ENCODE peak calls at places on chromosomes 12 and 14, in nine cellular contexts. One of them, this sample, is unnamed.

GRCh38 chr12:48601013-48601756 is 31.3 kb upstream of the LALBA start:
- DNase-seq in heart left ventricle: no peak
- DNase-seq in esophagus squamous epithelium: no peak
- DNase-seq in endothelial cell: no peak
- DNase-seq in hepatocyte: peak; percentile 26
- DNase-seq in neural crest cell: peak; percentile 40
- DNase-seq in body of pancreas: no peak
- DNase-seq in tibial artery: no peak
- DNase-seq in heart right ventricle: no peak
- DNase-seq in this sample: no peak

GRCh38 chr12:131734336-131735152 is 23.7 kb downstream of the SFSWAP start:
- DNase-seq in hepatocyte: no peak
- DNase-seq in neural crest cell: no peak
- DNase-seq in esophagus squamous epithelium: no peak
- DNase-seq in heart left ventricle: no peak
- DNase-seq in body of pancreas: no peak
- DNase-seq in heart right ventricle: no peak
- DNase-seq in tibial artery: no peak
- DNase-seq in endothelial cell: no peak
- DNase-seq in this sample: no peak

GRCh38 chr14:63759454-63759853 is 31.6 kb upstream of the SGPP1 start:
- DNase-seq in hepatocyte: no peak
- DNase-seq in heart right ventricle: no peak
- DNase-seq in tibial artery: no peak
- DNase-seq in esophagus squamous epithelium: no peak
- DNase-seq in neural crest cell: no peak
- DNase-seq in heart left ventricle: no peak
- DNase-seq in endothelial cell: no peak
- DNase-seq in body of pancreas: no peak
- DNase-seq in this sample: no peak

GRCh38 chr14:105908481-105908911 is 382.1 kb downstream of the TMEM121 start:
- DNase-seq in esophagus squamous epithelium: no peak
- DNase-seq in neural crest cell: no peak
- DNase-seq in tibial artery: no peak
- DNase-seq in hepatocyte: no peak
- DNase-seq in endothelial cell: no peak
- DNase-seq in body of pancreas: no peak
- DNase-seq in heart left ventricle: no peak
- DNase-seq in heart right ventricle: no peak
- DNase-seq in this sample: no peak

GRCh38 chr12:118053071-118053985 is 7.7 kb downstream of the WSB2 start:
- DNase-seq in heart right ventricle: no peak
- DNase-seq in neural crest cell: no peak
- DNase-seq in hepatocyte: no peak
- DNase-seq in esophagus squamous epithelium: no peak
- DNase-seq in tibial artery: no peak
- DNase-seq in heart left ventricle: no peak
- DNase-seq in body of pancreas: no peak
- DNase-seq in endothelial cell: no peak
- DNase-seq in this sample: no peak

GRCh38 chr12:116426391-116427136 is 132.6 kb upstream of the MAP1LC3B2 start:
- DNase-seq in body of pancreas: peak; percentile 26
- DNase-seq in tibial artery: peak; percentile 79
- DNase-seq in endothelial cell: peak; percentile 13
- DNase-seq in heart right ventricle: no peak
- DNase-seq in neural crest cell: no peak
- DNase-seq in heart left ventricle: peak; percentile 53
- DNase-seq in hepatocyte: peak; percentile 91
- DNase-seq in esophagus squamous epithelium: no peak
- DNase-seq in this sample: no peak

GRCh38 chr12:127987199-127987901 is 279.6 kb upstream of the TMEM132C start:
- DNase-seq in hepatocyte: no peak
- DNase-seq in esophagus squamous epithelium: no peak
- DNase-seq in tibial artery: no peak
- DNase-seq in body of pancreas: no peak
- DNase-seq in endothelial cell: no peak
- DNase-seq in neural crest cell: no peak
- DNase-seq in heart right ventricle: no peak
- DNase-seq in heart left ventricle: no peak
- DNase-seq in this sample: no peak

GRCh38 chr12:113080692-113081091 is 24.2 kb downstream of the DTX1 start:
- DNase-seq in body of pancreas: no peak
- DNase-seq in neural crest cell: no peak
- DNase-seq in esophagus squamous epithelium: no peak
- DNase-seq in heart left ventricle: no peak
- DNase-seq in endothelial cell: no peak
- DNase-seq in heart right ventricle: no peak
- DNase-seq in tibial artery: no peak
- DNase-seq in hepatocyte: no peak
- DNase-seq in this sample: no peak

GRCh38 chr14:102044566-102044965 is 42.3 kb downstream of the HSP90AA1 start:
- DNase-seq in tibial artery: no peak
- DNase-seq in neural crest cell: no peak
- DNase-seq in heart left ventricle: no peak
- DNase-seq in hepatocyte: no peak
- DNase-seq in body of pancreas: no peak
- DNase-seq in heart right ventricle: no peak
- DNase-seq in esophagus squamous epithelium: no peak
- DNase-seq in endothelial cell: no peak
- DNase-seq in this sample: no peak

GRCh38 chr12:132151766-132152410 is 7.6 kb downstream of the NOC4L start:
- DNase-seq in esophagus squamous epithelium: no peak
- DNase-seq in body of pancreas: no peak
- DNase-seq in neural crest cell: no peak
- DNase-seq in hepatocyte: no peak
- DNase-seq in heart left ventricle: no peak
- DNase-seq in tibial artery: no peak
- DNase-seq in heart right ventricle: peak; percentile 13
- DNase-seq in endothelial cell: no peak
- DNase-seq in this sample: no peak

GRCh38 chr12:106345739-106346138 is 11.8 kb upstream of the POLR3B start:
- DNase-seq in endothelial cell: peak; percentile 53
- DNase-seq in body of pancreas: peak; percentile 41
- DNase-seq in hepatocyte: peak; percentile 73
- DNase-seq in esophagus squamous epithelium: no peak
- DNase-seq in heart left ventricle: peak; percentile 26
- DNase-seq in heart right ventricle: no peak
- DNase-seq in neural crest cell: peak; percentile 16
- DNase-seq in tibial artery: no peak
- DNase-seq in this sample: no peak

GRCh38 chr14:100747021-100747586 is 20.4 kb downstream of the DLK1 start:
- DNase-seq in heart left ventricle: peak; percentile 6
- DNase-seq in endothelial cell: no peak
- DNase-seq in esophagus squamous epithelium: no peak
- DNase-seq in heart right ventricle: no peak
- DNase-seq in body of pancreas: peak; percentile 15
- DNase-seq in hepatocyte: peak; percentile 77
- DNase-seq in neural crest cell: no peak
- DNase-seq in tibial artery: no peak
- DNase-seq in this sample: no peak

GRCh38 chr14:72549026-72549425 is 344.9 kb downstream of the DPF3 start:
- DNase-seq in hepatocyte: no peak
- DNase-seq in neural crest cell: no peak
- DNase-seq in endothelial cell: no peak
- DNase-seq in tibial artery: no peak
- DNase-seq in esophagus squamous epithelium: no peak
- DNase-seq in heart right ventricle: no peak
- DNase-seq in heart left ventricle: no peak
- DNase-seq in body of pancreas: no peak
- DNase-seq in this sample: no peak

GRCh38 chr14:86897704-86898513 is 1095.1 kb downstream of the GALC start:
- DNase-seq in esophagus squamous epithelium: no peak
- DNase-seq in tibial artery: no peak
- DNase-seq in hepatocyte: no peak
- DNase-seq in heart right ventricle: no peak
- DNase-seq in body of pancreas: no peak
- DNase-seq in heart left ventricle: no peak
- DNase-seq in endothelial cell: no peak
- DNase-seq in neural crest cell: no peak
- DNase-seq in this sample: no peak

GRCh38 chr14:75521415-75522199 is 662 bp upstream of the BATF start:
- DNase-seq in body of pancreas: no peak
- DNase-seq in neural crest cell: no peak
- DNase-seq in heart right ventricle: no peak
- DNase-seq in esophagus squamous epithelium: no peak
- DNase-seq in heart left ventricle: no peak
- DNase-seq in endothelial cell: no peak
- DNase-seq in hepatocyte: peak; percentile 42
- DNase-seq in tibial artery: no peak
- DNase-seq in this sample: no peak

GRCh38 chr14:75519826-75520692 is 2.2 kb upstream of the BATF start:
- DNase-seq in heart left ventricle: no peak
- DNase-seq in body of pancreas: no peak
- DNase-seq in heart right ventricle: no peak
- DNase-seq in hepatocyte: no peak
- DNase-seq in neural crest cell: no peak
- DNase-seq in endothelial cell: no peak
- DNase-seq in esophagus squamous epithelium: no peak
- DNase-seq in tibial artery: no peak
- DNase-seq in this sample: no peak

GRCh38 chr14:75520852-75521251 is 1.4 kb upstream of the BATF start:
- DNase-seq in body of pancreas: no peak
- DNase-seq in neural crest cell: no peak
- DNase-seq in hepatocyte: no peak
- DNase-seq in heart right ventricle: no peak
- DNase-seq in heart left ventricle: no peak
- DNase-seq in esophagus squamous epithelium: no peak
- DNase-seq in endothelial cell: no peak
- DNase-seq in tibial artery: no peak
- DNase-seq in this sample: no peak

GRCh38 chr14:75519394-75519793 is 2.9 kb upstream of the BATF start:
- DNase-seq in body of pancreas: no peak
- DNase-seq in tibial artery: no peak
- DNase-seq in heart left ventricle: no peak
- DNase-seq in endothelial cell: no peak
- DNase-seq in esophagus squamous epithelium: no peak
- DNase-seq in neural crest cell: no peak
- DNase-seq in hepatocyte: no peak
- DNase-seq in heart right ventricle: no peak
- DNase-seq in this sample: no peak

DNA sequence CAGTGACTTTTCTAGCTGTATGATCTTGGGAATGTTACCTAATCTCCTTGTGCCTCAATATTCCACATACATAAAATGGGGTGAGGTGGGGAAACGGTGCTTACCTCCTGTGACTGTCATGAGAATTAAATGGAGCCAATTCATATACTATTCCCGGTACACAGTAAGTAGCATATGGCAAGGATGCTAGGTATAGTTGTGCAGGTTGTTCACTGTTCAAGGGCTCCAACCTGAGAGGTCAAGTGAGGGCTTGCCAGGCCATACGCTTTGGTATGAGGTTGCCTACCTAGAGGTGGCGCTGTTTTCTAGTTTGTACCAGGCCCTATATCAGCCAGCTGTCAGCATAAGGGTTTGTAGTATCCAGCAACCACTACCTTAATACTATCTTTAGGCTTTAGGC is 3.6 kb upstream of the BATF start:
- DNase-seq in neural crest cell: no peak
- DNase-seq in heart left ventricle: no peak
- DNase-seq in body of pancreas: no peak
- DNase-seq in endothelial cell: peak; percentile 57
- DNase-seq in tibial artery: no peak
- DNase-seq in esophagus squamous epithelium: no peak
- DNase-seq in hepatocyte: no peak
- DNase-seq in heart right ventricle: no peak
- DNase-seq in this sample: no peak
- TF ChIP-seq CTCF in neural crest cell: peak; percentile 28
- TF ChIP-seq CTCF in heart left ventricle: peak; percentile 18
- TF ChIP-seq CTCF in body of pancreas: no peak
- TF ChIP-seq CTCF in endothelial cell: peak; percentile 64
- TF ChIP-seq CTCF in tibial artery: no peak
- TF ChIP-seq CTCF in esophagus squamous epithelium: no peak
- TF ChIP-seq CTCF in hepatocyte: peak; percentile 18
- TF ChIP-seq CTCF in heart right ventricle: no peak
- TF ChIP-seq CTCF in this sample: peak; percentile 3

GRCh38 chr12:75820848-75821578 is 210.6 kb downstream of the PHLDA1 start:
- DNase-seq in body of pancreas: no peak
- DNase-seq in hepatocyte: no peak
- DNase-seq in endothelial cell: no peak
- DNase-seq in tibial artery: peak; percentile 66
- DNase-seq in heart left ventricle: peak; percentile 38
- DNase-seq in neural crest cell: no peak
- DNase-seq in esophagus squamous epithelium: peak; percentile 12
- DNase-seq in heart right ventricle: peak; percentile 13
- DNase-seq in this sample: no peak
- TF ChIP-seq CTCF in body of pancreas: no peak
- TF ChIP-seq CTCF in hepatocyte: no peak
- TF ChIP-seq CTCF in endothelial cell: no peak
- TF ChIP-seq CTCF in tibial artery: no peak
- TF ChIP-seq CTCF in heart left ventricle: no peak
- TF ChIP-seq CTCF in neural crest cell: no peak
- TF ChIP-seq CTCF in esophagus squamous epithelium: peak; percentile 26
- TF ChIP-seq CTCF in heart right ventricle: no peak
- TF ChIP-seq CTCF in this sample: peak; percentile 48

GRCh38 chr14:104800600-104801283 is at the start of gene ZBTB42:
- DNase-seq in body of pancreas: peak; percentile 96
- DNase-seq in esophagus squamous epithelium: peak; percentile 21
- DNase-seq in hepatocyte: peak; percentile 92
- DNase-seq in tibial artery: peak; percentile 51
- DNase-seq in heart right ventricle: no peak
- DNase-seq in heart left ventricle: peak; percentile 67
- DNase-seq in neural crest cell: no peak
- DNase-seq in endothelial cell: peak; percentile 39
- DNase-seq in this sample: no peak
- TF ChIP-seq CTCF in body of pancreas: no peak
- TF ChIP-seq CTCF in esophagus squamous epithelium: no peak
- TF ChIP-seq CTCF in hepatocyte: no peak
- TF ChIP-seq CTCF in tibial artery: no peak
- TF ChIP-seq CTCF in heart right ventricle: no peak
- TF ChIP-seq CTCF in heart left ventricle: no peak
- TF ChIP-seq CTCF in neural crest cell: no peak
- TF ChIP-seq CTCF in endothelial cell: no peak
- TF ChIP-seq CTCF in this sample: no peak

GRCh38 chr12:123151679-123152454 is 977 bp upstream of the PITPNM2 start:
- DNase-seq in tibial artery: no peak
- DNase-seq in esophagus squamous epithelium: no peak
- DNase-seq in endothelial cell: no peak
- DNase-seq in heart left ventricle: no peak
- DNase-seq in heart right ventricle: no peak
- DNase-seq in body of pancreas: no peak
- DNase-seq in hepatocyte: no peak
- DNase-seq in neural crest cell: no peak
- DNase-seq in this sample: no peak

GRCh38 chr12:123152823-123153222 is 1.9 kb upstream of the PITPNM2 start:
- DNase-seq in tibial artery: no peak
- DNase-seq in heart right ventricle: no peak
- DNase-seq in endothelial cell: no peak
- DNase-seq in esophagus squamous epithelium: no peak
- DNase-seq in body of pancreas: no peak
- DNase-seq in heart left ventricle: no peak
- DNase-seq in neural crest cell: no peak
- DNase-seq in hepatocyte: no peak
- DNase-seq in this sample: no peak

GRCh38 chr12:123149828-123150272 is 1.0 kb downstream of the PITPNM2 start:
- DNase-seq in esophagus squamous epithelium: no peak
- DNase-seq in heart left ventricle: no peak
- DNase-seq in hepatocyte: no peak
- DNase-seq in endothelial cell: no peak
- DNase-seq in tibial artery: no peak
- DNase-seq in neural crest cell: no peak
- DNase-seq in body of pancreas: peak; percentile 13
- DNase-seq in heart right ventricle: no peak
- DNase-seq in this sample: no peak

GRCh38 chr12:123150273-123150803 is 552 bp downstream of the PITPNM2 start:
- DNase-seq in tibial artery: no peak
- DNase-seq in endothelial cell: no peak
- DNase-seq in body of pancreas: peak; percentile 50
- DNase-seq in hepatocyte: no peak
- DNase-seq in heart right ventricle: peak; percentile 63
- DNase-seq in esophagus squamous epithelium: no peak
- DNase-seq in neural crest cell: peak; percentile 20
- DNase-seq in heart left ventricle: peak; percentile 52
- DNase-seq in this sample: peak; percentile 37

GRCh38 chr12:123150804-123151678 is at the start of gene PITPNM2:
- DNase-seq in hepatocyte: peak; percentile 92
- DNase-seq in tibial artery: peak; percentile 51
- DNase-seq in heart left ventricle: peak; percentile 71
- DNase-seq in esophagus squamous epithelium: no peak
- DNase-seq in neural crest cell: peak; percentile 55
- DNase-seq in heart right ventricle: peak; percentile 74
- DNase-seq in endothelial cell: peak; percentile 62
- DNase-seq in body of pancreas: peak; percentile 75
- DNase-seq in this sample: peak; percentile 89
- TF ChIP-seq CTCF in hepatocyte: no peak
- TF ChIP-seq CTCF in tibial artery: peak; percentile 76
- TF ChIP-seq CTCF in heart left ventricle: no peak
- TF ChIP-seq CTCF in esophagus squamous epithelium: peak; percentile 48
- TF ChIP-seq CTCF in neural crest cell: no peak
- TF ChIP-seq CTCF in heart right ventricle: peak; percentile 42
- TF ChIP-seq CTCF in endothelial cell: no peak
- TF ChIP-seq CTCF in body of pancreas: no peak
- TF ChIP-seq CTCF in this sample: peak; percentile 2